ENCODE peak calls at places on chromosomes 12 and 14, in nine cellular contexts. W is RPMI8226; A is retinal pigment epithelial cell; H is stimulated activated CD4-positive, alpha-beta T cell treated with anti-CD3 and anti-CD28 coated beads, Interleukin-4, amount 100 ng/mL, for 1 hour; T is kidney; Z is MV-4-11; Y is heart left ventricle; F is iPS-NIHi11; C is H9. B is an unnamed sample.
A peak's percentile ranks its signal among the peaks of the same experiment; 100 is the strongest.

GRCh38 chr12:6370994-6371754 is 4.2 kb downstream of the SCNN1A start:
- DNase-seq in F (peak; percentile 87), H (no peak), W (no peak), C (peak; percentile 99), T (peak; percentile 89), A (peak; percentile 91), Z (no peak), Y (no peak), B (no peak)

GRCh38 chr12:132556216-132556615 is 54.2 kb downstream of the LRCOL1 start:
- DNase-seq in Z (no peak), F (no peak), C (no peak), A (no peak), T (no peak), H (no peak), Y (no peak), W (no peak), B (no peak)

GRCh38 chr14:100891051-100891450 is 12.5 kb downstream of the RTL1 start:
- DNase-seq in A (no peak), Y (peak; percentile 11), T (peak; percentile 45), C (peak; percentile 15), Z (no peak), W (no peak), F (no peak), H (no peak), B (peak; percentile 6)

GRCh38 chr12:15899282-15899870 is 11.8 kb upstream of the DERA start:
- DNase-seq in F (peak; percentile 21), W (peak; percentile 41), T (no peak), C (no peak), A (no peak), Z (peak; percentile 10), H (no peak), Y (no peak), B (no peak)

GRCh38 chr12:101698782-101699347 is 1.4 kb downstream of the CHPT1 start:
- DNase-seq in H (no peak), T (no peak), Z (no peak), A (no peak), F (peak; percentile 22), W (no peak), C (no peak), Y (no peak), B (no peak)

GRCh38 chr12:112116232-112117060 is 7.9 kb upstream of the NAA25 start:
- DNase-seq in C (peak; percentile 95), A (no peak), Y (peak; percentile 81), H (no peak), W (no peak), Z (peak; percentile 83), T (peak; percentile 84), F (peak; percentile 71), B (peak; percentile 74)

GRCh38 chr12:31790759-31791158 is 61.9 kb upstream of the AMN1 start:
- DNase-seq in W (no peak), A (no peak), Y (no peak), T (no peak), F (no peak), Z (no peak), H (no peak), C (no peak), B (no peak)

GRCh38 chr12:40152783-40153383 is 47.0 kb upstream of the SLC2A13 start:
- DNase-seq in A (no peak), T (no peak), C (no peak), F (peak; percentile 31), H (peak; percentile 40), W (peak; percentile 48), Y (peak; percentile 30), Z (peak; percentile 38), B (peak; percentile 64)

GRCh38 chr12:93563807-93564538 is 8.5 kb upstream of the SOCS2 start:
- DNase-seq in C (no peak), W (no peak), A (no peak), Z (no peak), H (no peak), T (no peak), Y (no peak), F (no peak), B (no peak)

GRCh38 chr14:54193871-54194270 is 202.9 kb upstream of the CDKN3 start:
- DNase-seq in T (no peak), W (no peak), C (no peak), Z (no peak), F (no peak), Y (no peak), A (no peak), H (no peak), B (no peak)

B was measured in glutamatergic neuron.